ENCODE peak calls at places on chromosomes 16 and 17, in five cellular contexts. E, U, Z, S and C are unnamed samples.

GRCh38 chr16:59249049-59249448 is 514.9 kb upstream of the GOT2 start:
- DNase-seq in E (no peak), U (no peak), Z (no peak), S (no peak), C (no peak)

GRCh38 chr17:7851438-7852261 is 3.2 kb upstream of the TMEM88 start:
- DNase-seq in E (peak; percentile 98), U (peak; percentile 91), Z (peak; percentile 83), S (peak; percentile 80), C (peak; percentile 97)

GRCh38 chr17:77373298-77374169 is 232.8 kb downstream of the SEC14L1 start:
- DNase-seq in E (no peak), U (peak; percentile 61), Z (no peak), S (no peak), C (peak; percentile 53)

GRCh38 chr17:74430706-74431567 is 951 bp upstream of the GPRC5C start:
- DNase-seq in E (peak; percentile 89), U (peak; percentile 86), Z (peak; percentile 88), S (peak; percentile 70), C (peak; percentile 90)

GRCh38 chr17:149231-149630 is 11.9 kb downstream of the SCGB1C2 start:
- DNase-seq in E (no peak), U (no peak), Z (no peak), S (no peak), C (no peak)

GRCh38 chr16:4505356-4506153 is 29.4 kb downstream of the HMOX2 start:
- DNase-seq in E (no peak), U (no peak), Z (no peak), S (peak; percentile 27), C (no peak)

GRCh38 chr17:55458287-55458900 is 36.8 kb upstream of the MMD start:
- DNase-seq in E (no peak), U (no peak), Z (no peak), S (no peak), C (no peak)

GRCh38 chr16:51236583-51236982 is 85.5 kb upstream of the SALL1 start:
- DNase-seq in E (no peak), U (no peak), Z (no peak), S (no peak), C (no peak)

GRCh38 chr16:71288570-71288889 is 672 bp downstream of the CMTR2 start:
- DNase-seq in E (no peak), U (no peak), Z (no peak), S (no peak), C (no peak)

GRCh38 chr17:76243826-76244679 is 3.8 kb upstream of the RNF157 start:
- DNase-seq in E (no peak), U (no peak), Z (no peak), S (no peak), C (no peak)

GRCh38 chr17:72511874-72512273 is 391.1 kb downstream of the SOX9 start:
- DNase-seq in E (no peak), U (no peak), Z (no peak), S (no peak), C (no peak)

GRCh38 chr16:79598341-79599181 is 2.0 kb downstream of the MAF start:
- DNase-seq in E (peak; percentile 65), U (peak; percentile 55), Z (no peak), S (peak; percentile 68), C (peak; percentile 66)

GRCh38 chr16:80993293-80993691 is 13.4 kb downstream of the CMC2 start:
- DNase-seq in E (no peak), U (no peak), Z (peak; percentile 58), S (no peak), C (no peak)

GRCh38 chr17:66255527-66255971 is 26.3 kb upstream of the APOH start:
- DNase-seq in E (no peak), U (no peak), Z (no peak), S (no peak), C (no peak)

GRCh38 chr17:31112001-31112661 is 17.4 kb downstream of the NF1 start:
- DNase-seq in E (no peak), U (no peak), Z (no peak), S (no peak), C (no peak)

GRCh38 chr17:57284583-57284982 is 28.3 kb downstream of the MSI2 start:
- DNase-seq in E (no peak), U (no peak), Z (no peak), S (no peak), C (no peak)

GRCh38 chr17:2718150-2718938 is 6.8 kb upstream of the CLUH start:
- DNase-seq in E (no peak), U (no peak), Z (no peak), S (no peak), C (no peak)

GRCh38 chr17:3959921-3960601 is 4.2 kb downstream of the ATP2A3 start:
- DNase-seq in E (no peak), U (no peak), Z (no peak), S (no peak), C (no peak)

GRCh38 chr16:57764006-57764340 is 28.4 kb downstream of the KATNB1 start:
- DNase-seq in E (no peak), U (no peak), Z (no peak), S (no peak), C (no peak)

DNA sequence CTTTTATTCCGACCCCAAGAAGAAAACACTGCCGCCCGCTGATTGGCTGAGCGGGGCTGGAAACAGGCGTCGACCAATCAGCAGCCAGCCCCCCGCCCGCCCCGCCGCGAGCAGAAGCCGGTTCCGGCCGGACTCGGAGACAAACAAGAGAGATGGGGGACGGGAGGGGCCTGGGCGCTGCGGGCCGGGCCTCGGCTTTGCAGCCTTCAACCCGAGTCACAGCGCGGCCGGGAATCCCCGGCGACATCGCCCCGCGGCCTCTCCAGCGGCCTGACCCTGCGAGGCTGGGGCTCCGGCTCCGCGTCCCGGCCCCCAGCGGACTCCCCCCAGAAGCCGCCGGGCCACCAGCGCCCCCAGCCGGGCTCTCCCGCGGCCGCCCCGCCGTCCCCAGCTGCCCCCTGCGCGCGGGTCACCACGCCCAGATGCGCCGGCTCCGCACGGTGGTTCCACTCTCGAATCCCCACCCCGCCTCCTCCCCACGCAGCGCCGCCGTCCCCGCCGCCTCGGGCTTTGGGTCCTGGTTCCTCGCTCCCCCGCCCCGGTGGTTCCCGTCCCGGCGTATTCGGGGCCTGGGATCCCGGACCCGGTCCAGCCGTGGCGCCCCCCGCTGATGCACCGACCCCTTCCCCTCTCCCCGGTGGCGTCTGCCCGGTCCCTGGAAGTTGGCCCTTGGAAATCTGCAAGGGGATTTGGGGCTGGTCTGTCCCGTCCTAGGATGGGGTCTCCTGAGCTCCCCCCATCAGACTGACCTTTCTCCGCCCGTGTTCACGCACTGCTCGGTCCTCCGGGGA is 417 bp upstream of the SLC43A2 start:
- DNase-seq in E (peak; percentile 96), U (peak; percentile 95), Z (peak; percentile 100), S (peak; percentile 96), C (peak; percentile 94)
- TF ChIP-seq CTCF in E (peak; percentile 40), U (no peak), Z (peak; percentile 60), S (no peak), C (no peak)

GRCh38 chr17:59561042-59561441 is 4.4 kb upstream of the DHX40 start:
- DNase-seq in E (no peak), U (no peak), Z (no peak), S (no peak), C (no peak)

GRCh38 chr17:59558039-59558438 is 7.4 kb upstream of the DHX40 start:
- DNase-seq in E (no peak), U (no peak), Z (no peak), S (no peak), C (no peak)

GRCh38 chr17:59558953-59559352 is 6.5 kb upstream of the DHX40 start:
- DNase-seq in E (no peak), U (no peak), Z (no peak), S (no peak), C (no peak)
- TF ChIP-seq CTCF in E (peak; percentile 10), U (no peak), Z (peak; percentile 29), S (no peak), C (no peak)

DNA sequence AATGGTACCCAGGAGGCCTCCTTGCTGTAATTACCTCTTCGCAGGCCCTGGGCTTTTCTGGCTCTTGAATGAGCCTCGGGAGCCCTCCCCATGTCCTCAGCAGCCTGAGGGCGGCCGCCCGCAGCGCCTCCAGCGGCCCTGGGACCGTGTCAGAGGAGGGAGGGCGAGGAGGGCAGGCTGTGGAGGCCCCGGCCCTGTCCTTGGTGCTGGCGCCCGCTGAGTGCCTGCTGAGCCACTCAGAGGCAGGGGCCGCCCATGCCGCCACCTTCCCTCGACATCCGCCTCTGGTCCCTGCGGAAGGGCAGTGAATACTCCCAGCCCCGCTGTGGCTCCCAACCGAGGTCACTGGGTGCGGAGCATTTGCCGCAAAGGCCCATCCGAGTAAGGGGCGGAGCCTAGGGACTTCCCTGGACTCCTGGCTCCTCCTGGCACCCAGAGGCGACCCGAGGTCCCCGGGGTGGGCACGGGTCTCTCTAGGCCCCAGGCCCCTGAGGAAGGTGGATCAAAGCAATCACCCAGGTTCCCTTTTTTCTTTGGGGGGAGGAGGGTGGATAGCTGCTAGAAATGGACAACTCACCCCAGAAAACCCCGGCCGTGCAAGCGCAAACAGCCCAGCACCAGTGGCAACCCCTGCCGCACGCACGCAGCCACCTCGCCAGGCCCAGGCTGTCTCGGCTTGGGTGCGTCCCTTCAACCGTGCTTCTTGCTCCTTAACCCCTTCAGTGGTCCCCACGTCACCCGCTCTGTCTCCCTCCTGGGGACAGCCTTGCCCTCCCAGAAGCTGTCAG is 2.7 kb downstream of the RBFOX3 start:
- DNase-seq in E (no peak), U (peak; percentile 16), Z (peak; percentile 38), S (no peak), C (peak; percentile 92)
- TF ChIP-seq CTCF in E (no peak), U (no peak), Z (no peak), S (no peak), C (no peak)

GRCh38 chr16:67183627-67184452 is at the start of gene MATCAP1:
- DNase-seq in E (peak; percentile 95), U (peak; percentile 97), Z (peak; percentile 99), S (peak; percentile 97), C (peak; percentile 96)
- TF ChIP-seq CTCF in E (no peak), U (no peak), Z (no peak), S (no peak), C (no peak)

DNA sequence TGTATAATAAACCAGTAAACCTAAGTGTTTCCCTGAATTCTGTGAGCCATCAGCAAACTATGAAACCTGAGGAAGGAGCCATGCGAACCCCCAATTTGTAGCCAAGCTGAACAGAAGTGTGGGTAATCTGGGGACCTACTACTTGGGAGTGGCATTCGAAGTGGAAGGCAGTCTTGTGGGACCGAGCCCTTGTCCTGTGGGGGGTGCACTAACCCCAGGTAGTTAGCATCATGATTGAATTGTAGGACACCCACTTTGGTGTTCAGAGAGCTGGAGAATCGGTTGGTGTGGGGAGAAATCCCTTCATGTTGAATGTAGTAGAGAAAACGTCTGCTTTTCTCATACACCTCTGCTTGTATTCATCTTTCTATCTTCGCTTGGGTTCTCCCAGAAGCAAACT is 79.7 kb upstream of the CPHXL start:
- DNase-seq in E (no peak), U (no peak), Z (no peak), S (no peak), C (no peak)
- TF ChIP-seq CTCF in E (no peak), U (no peak), Z (no peak), S (no peak), C (no peak)

GRCh38 chr16:6076631-6077030 is 979.0 kb upstream of the EEF2KMT start:
- DNase-seq in E (no peak), U (no peak), Z (no peak), S (no peak), C (no peak)

GRCh38 chr16:6081320-6081976 is 983.9 kb upstream of the EEF2KMT start:
- DNase-seq in E (no peak), U (peak; percentile 3), Z (peak; percentile 8), S (no peak), C (peak; percentile 69)
- TF ChIP-seq CTCF in E (peak; percentile 4), U (no peak), Z (peak; percentile 29), S (peak; percentile 48), C (peak; percentile 77)